ENCODE peak calls at places on chromosomes 11 and 22, in four cellular contexts. D is substantia nigra, R is foreskin fibroblast, E is fibroblast of the aortic adventitia. S is an unnamed sample.

GRCh38 chr11:61816736-61817455 is at the start of gene FADS1:
- DNase-seq in R (peak; percentile 99), D (peak; percentile 86), E (peak; percentile 90), S (peak; percentile 97)

GRCh38 chr11:130616578-130616977 is 168.1 kb downstream of the ADAMTS15 start:
- DNase-seq in E (no peak), R (no peak), D (no peak), S (no peak)

GRCh38 chr11:12287009-12287373 is 90.4 kb upstream of the PARVA start:
- DNase-seq in E (peak; percentile 97), D (no peak), R (peak; percentile 96), S (peak; percentile 96)

GRCh38 chr11:123413636-123414035 is 16.4 kb upstream of the GRAMD1B start:
- DNase-seq in E (no peak), R (peak; percentile 21), D (no peak), S (peak; percentile 20)

GRCh38 chr11:124075841-124076571 is 34.9 kb upstream of the OR10G7 start:
- DNase-seq in E (no peak), D (no peak), R (peak; percentile 18), S (no peak)

GRCh38 chr22:48262596-48263430 is 1500.4 kb downstream of the TBC1D22A start:
- DNase-seq in E (no peak), D (no peak), R (no peak), S (no peak)

GRCh38 chr11:57974830-57975229 is 48.9 kb upstream of the OR9Q1 start:
- DNase-seq in D (no peak), E (no peak), R (no peak), S (no peak)

GRCh38 chr11:71248656-71249055 is 3.7 kb downstream of the SHANK2 start:
- DNase-seq in E (no peak), D (no peak), R (no peak), S (no peak)

GRCh38 chr11:20022363-20023081 is 137.8 kb downstream of the DBX1 start:
- DNase-seq in R (no peak), D (no peak), E (peak; percentile 61), S (no peak)